ENCODE peak calls at places on chromosomes 12 and 14, in five cellular contexts. Y, R, A, L and J are unnamed samples.

GRCh38 chr12:89731614-89732013 is 23.0 kb upstream of the ATP2B1 start:
- DNase-seq in A (no peak), R (peak; percentile 62), L (no peak), Y (no peak), J (no peak)

GRCh38 chr14:31024577-31025334 is 693 bp upstream of the AP4S1 start:
- DNase-seq in L (no peak), R (no peak), Y (no peak), A (no peak), J (no peak)

GRCh38 chr12:44774815-44775411 is 101.2 kb downstream of the NELL2 start:
- DNase-seq in L (no peak), A (peak; percentile 29), R (no peak), Y (no peak), J (no peak)

GRCh38 chr12:59626382-59626781 is 30.6 kb downstream of the SLC16A7 start:
- DNase-seq in Y (no peak), L (no peak), R (no peak), A (no peak), J (no peak)

GRCh38 chr12:45655186-45655585 is 74.3 kb upstream of the ARID2 start:
- DNase-seq in L (no peak), R (no peak), A (no peak), Y (no peak), J (no peak)

GRCh38 chr12:90630006-90630405 is 325.0 kb downstream of the CCER1 start:
- DNase-seq in Y (no peak), L (no peak), A (no peak), R (no peak), J (no peak)

GRCh38 chr12:131223791-131224567 is 270.3 kb downstream of the ADGRD1 start:
- DNase-seq in Y (no peak), A (no peak), L (no peak), R (no peak), J (no peak)

GRCh38 chr14:68690106-68690960 is 102.5 kb downstream of the ZFP36L1 start:
- DNase-seq in A (no peak), R (no peak), Y (no peak), L (no peak), J (no peak)

GRCh38 chr12:27969901-27970390 is 2.6 kb downstream of the PTHLH start:
- DNase-seq in Y (no peak), R (no peak), L (no peak), A (peak; percentile 83), J (peak; percentile 41)

GRCh38 chr14:62420853-62421252 is 624.4 kb downstream of the KCNH5 start:
- DNase-seq in Y (no peak), A (no peak), L (no peak), R (no peak), J (no peak)

GRCh38 chr12:15984097-15984800 is 73.1 kb downstream of the DERA start:
- DNase-seq in R (no peak), A (peak; percentile 15), Y (no peak), L (no peak), J (no peak)

GRCh38 chr14:46368275-46368674 is 283.3 kb downstream of the RPL10L start:
- DNase-seq in L (no peak), A (no peak), Y (no peak), R (no peak), J (no peak)

GRCh38 chr12:107092669-107093546 is 441 bp downstream of the CRY1 start:
- DNase-seq in A (no peak), Y (no peak), L (no peak), R (peak; percentile 49), J (peak; percentile 42)

GRCh38 chr14:69263364-69263763 is 3.4 kb downstream of the GALNT16 start:
- DNase-seq in R (peak; percentile 84), Y (peak; percentile 59), L (no peak), A (no peak), J (no peak)

GRCh38 chr14:75440733-75441474 is 13.1 kb downstream of the JDP2 start:
- DNase-seq in L (peak; percentile 63), A (no peak), Y (peak; percentile 81), R (no peak), J (peak; percentile 62)

DNA sequence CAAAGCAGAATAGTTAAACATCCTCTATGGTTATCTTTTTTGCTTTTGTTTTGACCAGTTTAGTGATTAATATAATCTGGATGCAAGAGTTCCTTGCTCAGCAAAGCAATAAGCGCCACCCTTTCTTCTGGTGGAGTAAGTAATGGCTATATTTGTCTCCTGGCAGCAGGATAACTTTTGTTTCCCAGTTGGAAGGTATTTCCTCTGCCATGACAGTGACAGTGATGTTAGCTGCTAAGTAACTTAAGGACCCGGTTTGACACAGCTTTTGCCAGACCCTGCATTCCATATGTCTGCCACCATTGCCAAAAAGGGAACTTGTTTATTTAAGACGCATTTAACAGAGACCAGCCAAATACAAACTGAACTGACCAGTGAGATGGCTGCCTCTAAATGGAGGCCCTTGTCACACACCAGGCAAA is 70.4 kb upstream of the NR2C1 start:
- DNase-seq in Y (no peak), L (no peak), A (no peak), R (no peak), J (no peak)
- TF ChIP-seq CTCF in Y (peak; percentile 25), L (no peak), A (no peak), R (no peak), J (no peak)

GRCh38 chr14:59465570-59466150 is 480 bp upstream of the GPR135 start:
- DNase-seq in L (no peak), R (no peak), A (no peak), Y (no peak), J (no peak)

GRCh38 chr14:59463773-59464650 is 1.2 kb downstream of the GPR135 start:
- DNase-seq in R (no peak), Y (no peak), A (peak; percentile 64), L (peak; percentile 62), J (no peak)

GRCh38 chr14:59461891-59462290 is 3.3 kb downstream of the GPR135 start:
- DNase-seq in A (no peak), L (no peak), Y (no peak), R (no peak), J (no peak)

GRCh38 chr14:59460378-59460777 is 4.8 kb downstream of the GPR135 start:
- DNase-seq in L (no peak), Y (no peak), R (no peak), A (no peak), J (no peak)

DNA sequence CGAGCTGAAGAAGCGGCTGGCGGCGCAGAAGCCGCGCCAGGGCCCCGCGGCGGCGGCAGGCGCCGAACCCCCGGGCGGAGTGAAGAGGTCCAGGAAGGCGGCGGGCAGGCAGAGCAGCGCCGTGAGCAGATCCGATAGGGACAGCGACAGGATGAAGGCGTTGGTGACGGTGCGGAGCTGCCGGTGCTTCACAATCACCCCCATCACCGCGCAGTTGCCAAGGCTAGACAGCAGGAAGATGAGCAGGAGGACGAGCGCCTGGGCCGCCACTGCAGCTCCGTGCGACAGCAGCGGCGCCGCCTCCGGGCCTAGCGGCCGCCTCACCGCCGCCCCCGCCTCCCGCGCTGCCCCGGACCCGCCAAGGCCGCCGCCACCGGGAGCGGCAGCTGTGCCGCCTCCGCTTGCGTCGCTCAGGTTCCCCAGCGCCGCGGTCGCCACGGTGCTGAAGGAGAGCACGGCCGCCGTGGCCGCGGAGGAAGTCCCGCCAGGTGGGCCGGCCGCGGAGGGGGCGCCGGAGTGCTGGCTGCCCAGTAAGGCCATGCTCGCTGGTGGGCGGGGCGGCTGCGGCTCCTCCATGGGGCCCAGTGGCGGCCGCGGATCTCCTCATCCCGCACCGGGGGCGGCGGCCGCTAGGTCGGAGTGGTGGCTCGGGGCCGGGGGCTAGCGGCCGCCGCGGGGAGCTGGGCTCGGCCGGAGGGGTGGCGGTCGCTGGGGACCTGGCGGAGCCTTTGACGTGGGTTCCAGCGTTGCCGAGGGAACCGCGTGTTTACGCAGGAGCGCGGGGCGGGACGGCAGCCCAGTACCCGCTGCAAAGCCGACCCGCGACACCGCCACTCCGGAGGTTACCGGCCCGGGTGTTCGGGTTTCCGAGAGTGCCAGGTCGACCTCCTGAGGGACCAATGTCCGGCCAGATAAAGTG is at the start of gene GPR135:
- DNase-seq in L (peak; percentile 79), Y (no peak), R (no peak), A (peak; percentile 85), J (peak; percentile 57)
- TF ChIP-seq CTCF in L (no peak), Y (no peak), R (no peak), A (no peak), J (no peak)

DNA sequence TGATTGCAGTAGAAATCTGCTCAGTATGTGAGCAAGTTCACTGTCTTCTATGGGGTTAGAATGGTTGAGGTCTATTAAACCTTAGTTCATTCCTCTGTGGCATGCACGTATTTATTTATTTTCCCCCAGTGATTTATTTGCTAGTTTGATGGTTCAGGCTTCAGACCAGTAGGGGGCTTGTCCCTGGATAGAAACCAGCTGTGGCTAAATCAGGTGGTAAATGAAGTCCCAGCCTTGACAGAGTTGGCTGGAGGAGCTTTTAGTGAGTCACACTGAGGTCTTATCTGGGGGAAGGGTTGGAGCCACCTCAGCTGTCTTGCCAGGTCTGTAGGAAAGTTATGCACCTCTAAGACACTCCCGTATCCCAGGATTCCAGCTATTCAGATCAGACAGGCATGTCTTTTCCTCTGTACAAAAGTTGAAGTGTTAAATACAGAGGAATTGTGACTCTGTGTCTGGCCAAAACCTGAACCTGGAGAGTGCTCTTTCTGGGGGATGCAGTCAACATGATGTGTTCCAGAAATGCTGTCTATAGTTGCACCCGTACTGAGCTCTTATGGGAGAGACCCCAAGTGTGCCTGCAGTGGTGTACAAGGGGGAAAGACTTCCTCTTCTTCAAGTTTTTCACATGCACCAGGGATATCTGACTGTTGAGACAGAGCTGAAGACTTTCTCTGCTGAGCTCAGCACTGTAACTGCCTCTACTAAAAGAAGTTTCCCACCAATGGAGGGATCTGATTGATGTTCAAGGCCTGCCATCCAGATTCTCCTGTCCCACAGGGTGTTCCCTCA is 1322.1 kb downstream of the TMEM121 start:
- DNase-seq in R (no peak), A (no peak), L (no peak), Y (no peak), J (no peak)
- TF ChIP-seq CTCF in R (no peak), A (peak; percentile 53), L (no peak), Y (no peak), J (no peak)

GRCh38 chr14:89848165-89848564 is 106.4 kb downstream of the EFCAB11 start:
- DNase-seq in R (no peak), A (no peak), Y (no peak), L (no peak), J (no peak)
- TF ChIP-seq CTCF in R (no peak), A (peak; percentile 14), Y (peak; percentile 80), L (no peak), J (no peak)

GRCh38 chr12:47902131-47902639 is 2.6 kb downstream of the VDR start:
- DNase-seq in R (no peak), Y (no peak), A (no peak), L (no peak), J (no peak)

GRCh38 chr12:47905313-47905730 is 528 bp upstream of the VDR start:
- DNase-seq in A (no peak), L (peak; percentile 70), Y (no peak), R (no peak), J (peak; percentile 75)

GRCh38 chr12:47903151-47903611 is 1.6 kb downstream of the VDR start:
- DNase-seq in A (peak; percentile 43), L (no peak), R (peak; percentile 59), Y (peak; percentile 57), J (no peak)

GRCh38 chr12:47903927-47904646 is 707 bp downstream of the VDR start:
- DNase-seq in L (no peak), A (no peak), R (peak; percentile 76), Y (peak; percentile 43), J (peak; percentile 70)

DNA sequence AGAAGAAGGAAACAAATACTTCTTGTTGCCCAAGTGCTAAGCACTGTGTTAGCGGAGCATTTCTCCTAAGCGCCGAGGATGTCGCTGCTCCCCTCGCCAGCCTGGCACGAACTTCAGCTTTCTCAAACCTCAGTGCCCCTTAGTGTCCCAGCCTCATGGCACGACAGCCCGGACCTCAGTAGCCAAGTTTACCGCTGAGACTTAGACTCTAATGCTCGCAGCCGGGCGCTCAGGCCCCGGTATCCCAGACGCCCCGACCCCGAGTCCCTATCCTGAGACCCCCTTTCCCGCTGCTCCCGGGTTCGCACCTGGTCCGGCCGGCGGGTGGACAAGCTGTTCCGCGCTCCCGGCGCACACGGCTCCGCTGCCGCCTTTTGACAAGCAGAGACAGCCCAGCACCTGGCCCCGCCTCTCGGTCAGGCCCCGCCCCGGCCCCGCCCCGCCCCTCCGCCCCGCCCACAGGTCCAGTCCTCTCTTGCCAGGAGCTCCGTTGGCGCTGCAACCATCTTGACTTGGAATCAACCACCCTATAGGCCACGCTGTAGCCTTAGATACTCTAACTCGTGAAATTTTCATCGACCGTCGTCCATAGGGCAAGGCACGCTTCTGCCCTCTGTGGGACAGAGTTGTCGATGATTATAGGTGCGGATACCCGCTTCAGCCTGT is at the start of gene VDR:
- DNase-seq in Y (peak; percentile 21), R (peak; percentile 76), L (peak; percentile 76), A (peak; percentile 92), J (peak; percentile 78)
- TF ChIP-seq CTCF in Y (peak; percentile 21), R (no peak), L (no peak), A (peak; percentile 18), J (no peak)